ENCODE peak calls at places on chromosome 20, in four cellular contexts. P is HepG2, U is K562, G is H1. J is an unnamed sample.

GRCh38 chr20:17889226-17889625 is 79.4 kb downstream of the SNX5 start:
- DNase-seq in P (peak), G (no peak), U (no peak), J (peak)

GRCh38 chr20:44442298-44443070 is 33.2 kb upstream of the TTPAL start:
- DNase-seq in G (no peak), P (no peak), U (no peak), J (no peak)

GRCh38 chr20:49203011-49203410 is 14.9 kb upstream of the STAU1 start:
- DNase-seq in G (no peak), P (no peak), U (no peak), J (no peak)

GRCh38 chr20:25543068-25543467 is 42.3 kb downstream of the NINL start:
- DNase-seq in U (no peak), G (no peak), P (peak), J (no peak)

GRCh38 chr20:35007413-35007812 is 51.7 kb downstream of the MYH7B start:
- DNase-seq in G (no peak), U (no peak), P (no peak), J (no peak)

GRCh38 chr20:18543932-18544331 is 23.3 kb upstream of the SMIM26 start:
- DNase-seq in G (no peak), U (no peak), P (no peak), J (no peak)

GRCh38 chr20:63567382-63568169 is 6.5 kb downstream of the HELZ2 start:
- DNase-seq in G (no peak), U (no peak), P (no peak), J (no peak)

GRCh38 chr20:3672864-3673550 is 8.8 kb downstream of the ADAM33 start:
- DNase-seq in G (no peak), P (no peak), U (no peak), J (no peak)

GRCh38 chr20:10492065-10492464 is 57.0 kb downstream of the SLX4IP start:
- DNase-seq in U (peak), G (no peak), P (no peak), J (no peak)

GRCh38 chr20:36754656-36755222 is 8.8 kb upstream of the NDRG3 start:
- DNase-seq in U (peak), G (peak), P (peak), J (peak)

DNA sequence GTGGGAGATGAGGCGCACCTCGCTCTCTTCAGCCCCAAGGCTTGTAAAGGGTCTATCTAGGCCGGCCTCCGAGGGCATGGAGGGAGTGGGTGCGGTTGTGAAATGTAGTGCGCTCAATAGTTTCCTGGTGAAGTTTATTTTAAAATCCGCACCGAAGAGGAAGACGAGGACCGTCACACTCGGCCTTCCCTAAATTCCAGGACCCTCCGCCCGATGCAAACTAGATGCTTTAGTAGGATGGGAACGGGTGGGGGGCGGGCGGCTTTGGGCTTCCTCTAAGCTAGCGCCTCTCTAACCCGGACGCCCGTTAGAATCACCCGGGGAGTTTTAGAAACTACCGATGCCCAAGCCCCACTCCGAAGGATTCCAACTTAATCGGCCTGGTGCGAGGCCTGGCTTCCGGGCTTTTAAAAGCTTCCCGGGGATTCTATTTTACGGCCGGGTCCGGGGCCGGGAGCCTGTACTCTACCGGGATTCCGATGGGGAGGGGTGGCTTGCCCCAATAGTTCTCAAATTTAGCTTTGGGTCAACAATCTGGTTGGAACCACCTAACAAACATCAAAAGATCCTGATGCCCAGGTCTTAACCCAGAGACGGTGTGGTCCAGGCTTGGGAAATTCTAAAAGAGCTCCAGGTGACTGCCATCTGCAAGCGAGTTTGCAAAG is 548 bp upstream of the BCAS4 start:
- DNase-seq in G (no peak), U (no peak), P (no peak), J (no peak)
- TF ChIP-seq FOSL1 in G (no peak), U (no peak), P (no peak), J (no peak)

DNA sequence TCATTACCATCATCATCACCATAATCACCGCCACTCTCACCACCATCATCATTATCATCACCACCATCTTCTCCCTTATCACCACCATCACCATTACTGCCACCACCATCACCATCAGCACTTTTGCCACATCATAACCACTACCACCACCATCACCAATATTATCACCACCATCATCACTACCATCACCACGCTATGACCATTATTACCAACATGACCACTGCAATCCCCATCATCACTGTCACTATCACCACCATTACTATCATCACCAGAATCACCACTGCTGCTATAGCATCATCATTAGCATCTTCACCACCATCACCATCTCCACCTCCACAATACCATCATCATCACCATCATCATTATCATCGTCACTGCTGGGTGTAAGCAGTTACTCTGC is 25.6 kb downstream of the CST1 start:
- DNase-seq in G (no peak), P (no peak), U (no peak), J (no peak)
- TF ChIP-seq FOSL1 in G (no peak), P (no peak), U (no peak), J (no peak)

GRCh38 chr20:7361321-7361720 is 578.9 kb downstream of the HAO1 start:
- DNase-seq in G (no peak), U (no peak), P (no peak), J (no peak)
- TF ChIP-seq FOSL1 in G (no peak), U (no peak), P (no peak), J (no peak)

DNA sequence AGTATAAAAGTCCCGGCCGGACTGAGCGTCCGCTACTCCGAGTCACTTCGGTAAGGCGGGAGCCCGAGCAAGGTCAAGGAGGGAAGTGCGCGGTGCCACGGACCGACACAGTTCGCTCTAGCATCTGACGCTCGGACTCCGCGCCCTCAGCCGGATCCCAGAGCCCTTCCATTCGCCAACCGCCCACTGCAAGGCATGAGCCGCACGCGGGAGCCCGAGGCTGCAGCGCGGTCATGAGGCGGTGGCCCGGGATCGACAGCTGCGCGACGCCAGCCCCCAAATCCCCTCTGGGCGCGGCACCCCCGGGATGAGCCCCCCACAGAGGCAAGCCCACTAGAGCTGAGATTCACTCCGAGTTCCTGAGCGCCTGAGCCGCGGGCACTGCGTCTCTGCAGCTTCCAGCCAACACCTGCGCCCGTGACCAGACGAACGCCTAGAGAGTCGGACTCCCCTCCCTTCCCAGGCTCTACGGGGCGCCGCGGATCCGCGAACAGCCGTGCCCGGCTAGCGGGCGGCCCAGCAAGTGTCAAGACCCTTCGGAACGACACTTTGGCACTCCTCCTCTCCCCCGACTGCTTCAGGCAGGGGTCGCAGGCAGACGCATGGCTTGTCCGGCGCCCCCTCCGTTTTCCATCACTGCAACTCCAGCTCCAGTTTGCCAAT is 749 bp upstream of the ISM1 start:
- DNase-seq in P (no peak), U (no peak), G (peak), J (no peak)
- TF ChIP-seq FOSL1 in P (peak), U (no peak), G (no peak), J (no peak)

GRCh38 chr20:38121741-38122140 is 43.3 kb downstream of the TGM2 start:
- DNase-seq in G (peak), P (no peak), U (no peak), J (no peak)
- TF ChIP-seq FOSL1 in G (no peak), P (no peak), U (no peak), J (no peak)

GRCh38 chr20:32439132-32439829 is 81.2 kb downstream of the ASXL1 start:
- DNase-seq in G (no peak), U (no peak), P (no peak), J (no peak)
- TF ChIP-seq FOSL1 in G (no peak), U (no peak), P (no peak), J (no peak)

DNA sequence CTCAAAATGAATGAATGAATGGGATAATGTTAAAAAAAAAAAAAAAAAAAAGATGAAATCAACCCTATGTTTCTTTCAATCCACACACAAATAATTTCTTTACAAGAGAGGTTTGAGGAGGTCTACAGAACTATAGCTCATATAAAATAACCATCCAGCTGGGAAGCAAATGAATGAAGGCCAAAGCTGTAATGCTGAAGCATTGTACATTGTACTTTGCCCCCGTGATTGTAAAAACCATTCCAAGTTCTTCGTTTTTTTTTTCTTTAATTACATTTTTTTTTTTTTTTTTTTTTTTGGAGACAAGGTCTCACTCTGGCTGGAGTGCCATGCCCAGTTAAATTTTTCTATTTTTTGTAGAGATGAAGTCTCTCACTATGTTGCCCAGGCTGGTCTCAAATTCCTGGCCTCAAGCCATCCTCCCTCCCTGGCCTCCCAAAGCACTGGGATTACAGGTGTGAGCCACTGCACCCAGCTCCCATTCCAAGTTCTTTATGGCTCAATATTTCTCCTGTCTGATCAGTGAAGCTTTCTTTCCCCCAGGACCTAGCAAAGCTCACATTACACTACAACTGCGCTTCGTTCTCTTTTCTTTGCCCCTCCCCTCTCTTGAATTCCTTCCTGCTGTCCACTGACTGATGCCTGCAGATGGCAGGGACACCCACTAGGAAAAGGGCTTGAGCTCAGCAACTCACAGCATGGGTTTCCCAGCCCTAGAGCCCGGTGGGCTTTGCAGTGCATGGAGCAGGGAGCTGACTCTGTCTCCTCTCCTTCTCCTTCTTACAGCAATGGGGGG is 53.0 kb upstream of the NOP56 start:
- DNase-seq in P (no peak), U (no peak), G (no peak), J (no peak)
- TF ChIP-seq FOSL1 in P (no peak), U (no peak), G (no peak), J (no peak)

DNA sequence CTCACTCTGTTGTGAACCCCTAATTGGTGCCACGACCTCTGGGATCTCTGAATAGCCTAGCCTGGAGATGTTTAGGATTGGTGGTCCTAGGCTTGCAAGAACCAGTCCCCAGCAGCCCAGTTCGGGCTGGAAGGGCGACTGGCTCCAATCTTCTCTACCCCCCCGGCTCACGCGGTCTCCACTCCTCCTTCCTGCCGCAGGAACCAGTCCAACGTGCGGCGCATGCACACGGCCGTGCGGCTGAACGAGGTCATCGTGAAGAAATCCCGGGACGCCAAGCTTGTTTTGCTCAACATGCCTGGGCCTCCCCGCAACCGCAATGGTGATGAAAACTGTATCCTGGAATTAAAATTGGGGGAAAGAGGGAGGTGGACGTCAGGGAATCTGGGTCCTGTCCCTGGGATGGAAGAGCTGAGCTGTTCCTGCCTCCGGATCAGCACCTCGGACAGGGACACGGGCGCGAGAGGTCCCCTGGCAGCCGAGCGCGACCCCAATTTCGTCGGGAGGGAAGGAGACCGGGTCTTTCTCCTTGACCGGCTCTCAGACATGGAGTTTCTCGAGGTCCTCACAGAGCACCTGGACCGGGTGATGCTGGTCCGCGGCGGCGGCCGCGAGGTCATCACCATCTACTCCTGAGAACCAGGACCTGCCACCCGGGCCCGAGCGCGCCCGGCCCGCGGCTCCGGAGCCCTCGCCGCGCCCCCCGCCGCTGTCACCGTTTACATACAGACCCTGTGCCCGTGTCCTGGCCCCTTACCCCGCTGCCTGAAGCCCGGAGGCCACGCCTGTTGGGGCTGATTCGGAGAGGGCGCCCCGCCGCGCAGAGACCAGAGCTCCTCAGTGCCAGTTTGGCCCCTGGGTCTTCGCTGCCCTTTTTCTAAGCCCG is 28.2 kb downstream of the SLC12A5 start:
- DNase-seq in G (peak), U (peak), P (no peak), J (no peak)
- TF ChIP-seq FOSL1 in G (no peak), U (no peak), P (no peak), J (no peak)